ENCODE peak calls at places on chromosome 7, in four cellular contexts. Q is BJ, Y is coronary artery, B is heart right ventricle. T is an unnamed sample.

GRCh38 chr7:149459540-149460433 is 1.1 kb downstream of the ZNF777 start:
- DNase-seq in Y (no peak), Q (no peak), B (no peak), T (no peak)

GRCh38 chr7:70612811-70613210 is 519.1 kb upstream of the GALNT17 start:
- DNase-seq in Q (no peak), Y (no peak), B (no peak), T (no peak)

GRCh38 chr7:15891151-15891842 is 204.8 kb upstream of the MEOX2 start:
- DNase-seq in Q (peak; percentile 7), Y (no peak), B (no peak), T (peak; percentile 11)

GRCh38 chr7:2616387-2616966 is 15.3 kb upstream of the TTYH3 start:
- DNase-seq in Q (no peak), B (no peak), Y (no peak), T (no peak)

GRCh38 chr7:37048674-37049073 is 324.4 kb upstream of the AOAH start:
- DNase-seq in Q (no peak), Y (no peak), B (no peak), T (no peak)

GRCh38 chr7:27617651-27618381 is 44.9 kb downstream of the HIBADH start:
- DNase-seq in Q (no peak), Y (no peak), B (no peak), T (no peak)

GRCh38 chr7:27885652-27886051 is 145.7 kb downstream of the TAX1BP1 start:
- DNase-seq in Q (no peak), Y (no peak), B (no peak), T (no peak)

GRCh38 chr7:491292-491957 is 28.2 kb downstream of the PDGFA start:
- DNase-seq in Q (no peak), Y (no peak), B (no peak), T (no peak)

GRCh38 chr7:92880212-92881090 is 44.1 kb upstream of the CDK6 start:
- DNase-seq in B (no peak), Y (no peak), Q (no peak), T (peak; percentile 42)

GRCh38 chr7:16129431-16130126 is 291.8 kb downstream of the CRPPA start:
- DNase-seq in B (no peak), Y (no peak), Q (peak; percentile 76), T (peak; percentile 75)

GRCh38 chr7:1940402-1940786 is 270.3 kb downstream of the ELFN1 start:
- DNase-seq in Y (no peak), B (peak; percentile 51), Q (no peak), T (peak; percentile 50)

DNA sequence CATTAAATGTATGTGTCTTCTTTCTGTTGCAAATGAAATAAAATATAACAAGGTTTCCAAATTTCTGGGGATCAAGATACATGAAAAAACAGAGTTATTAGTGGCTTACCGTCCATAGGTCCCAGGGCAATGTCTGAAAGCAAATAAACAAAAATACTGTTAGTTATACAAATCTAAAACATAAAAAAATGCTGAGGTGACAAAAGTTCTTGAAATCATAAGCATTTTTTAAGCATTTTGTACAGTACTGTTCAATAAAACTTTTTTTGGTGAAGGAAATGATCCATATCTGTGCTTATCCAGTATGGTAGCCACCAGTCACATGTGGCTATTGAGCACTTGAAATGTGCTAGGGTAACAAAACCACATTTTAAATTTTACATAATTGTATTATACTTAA is 158.6 kb upstream of the TARP start:
- DNase-seq in Q (no peak), Y (no peak), B (no peak), T (no peak)
- TF ChIP-seq CTCF in Q (no peak), Y (no peak), B (no peak), T (no peak)

GRCh38 chr7:42074079-42074478 is 162.9 kb downstream of the GLI3 start:
- DNase-seq in Y (no peak), B (no peak), Q (no peak), T (no peak)

GRCh38 chr7:42070068-42070467 is 166.9 kb downstream of the GLI3 start:
- DNase-seq in Q (no peak), Y (no peak), B (no peak), T (peak; percentile 73)

GRCh38 chr7:42068554-42069280 is 168.3 kb downstream of the GLI3 start:
- DNase-seq in B (no peak), Q (no peak), Y (no peak), T (no peak)

GRCh38 chr7:42069625-42070024 is 167.4 kb downstream of the GLI3 start:
- DNase-seq in B (no peak), Q (no peak), Y (no peak), T (no peak)

DNA sequence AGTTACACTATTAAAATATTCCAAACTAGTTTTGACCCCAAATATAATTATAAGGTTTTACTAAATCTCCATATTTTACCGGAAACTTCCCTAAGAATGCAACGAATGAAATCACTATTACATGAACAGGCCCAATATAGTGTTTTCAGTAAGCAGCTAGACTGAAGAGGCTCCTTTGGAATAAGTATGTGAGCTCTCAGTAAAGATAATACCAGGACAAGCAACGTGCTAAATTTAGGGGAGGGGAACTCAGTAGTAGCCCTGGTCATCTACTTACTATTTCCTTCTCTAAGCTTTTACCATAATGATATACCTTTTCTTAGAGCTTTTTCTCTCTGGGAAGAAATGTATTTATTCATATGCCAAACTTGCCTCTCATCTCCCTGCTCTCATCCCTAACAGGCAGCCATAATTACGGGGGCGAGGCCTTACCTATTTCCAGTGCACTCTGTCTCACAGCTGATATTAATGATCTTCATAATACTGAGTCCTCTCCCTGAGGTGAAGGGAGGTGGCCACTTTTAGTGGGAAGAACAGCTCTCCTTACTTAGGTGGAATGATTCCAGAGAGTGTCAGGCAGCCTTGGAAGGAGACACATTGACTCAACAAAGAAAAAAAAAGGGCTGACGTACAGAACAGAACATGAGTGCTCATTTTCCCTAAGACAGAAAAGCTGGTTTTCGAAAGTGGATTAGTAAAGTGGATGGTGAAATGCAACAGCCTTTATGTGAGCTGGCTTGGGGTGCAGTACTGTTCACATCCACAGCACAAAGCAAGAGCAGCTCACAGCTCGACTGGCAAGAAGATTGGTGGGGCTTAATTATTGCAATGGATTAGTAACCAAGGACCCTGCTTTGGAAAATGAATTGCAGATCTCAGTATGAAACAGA is 165.4 kb downstream of the GLI3 start:
- DNase-seq in Y (no peak), B (no peak), Q (no peak), T (peak; percentile 65)
- TF ChIP-seq CTCF in Y (no peak), B (no peak), Q (no peak), T (no peak)

GRCh38 chr7:136874393-136875032 is 6.1 kb downstream of the CHRM2 start:
- DNase-seq in B (no peak), Q (no peak), Y (no peak), T (peak; percentile 34)
- TF ChIP-seq CTCF in B (peak; percentile 32), Q (peak; percentile 45), Y (no peak), T (peak; percentile 30)

GRCh38 chr7:39745320-39745719 is 121.9 kb downstream of the RALA start:
- DNase-seq in B (no peak), Q (no peak), Y (no peak), T (no peak)

GRCh38 chr7:39744620-39745019 is 121.2 kb downstream of the RALA start:
- DNase-seq in Y (no peak), B (no peak), Q (no peak), T (no peak)

GRCh38 chr7:39746162-39746782 is 122.9 kb downstream of the RALA start:
- DNase-seq in Q (no peak), B (peak; percentile 85), Y (peak; percentile 73), T (peak; percentile 79)

GRCh38 chr7:39741942-39742623 is 118.7 kb downstream of the RALA start:
- DNase-seq in B (no peak), Q (no peak), Y (no peak), T (peak; percentile 77)
- TF ChIP-seq CTCF in B (peak; percentile 59), Q (peak; percentile 22), Y (no peak), T (peak; percentile 25)

DNA sequence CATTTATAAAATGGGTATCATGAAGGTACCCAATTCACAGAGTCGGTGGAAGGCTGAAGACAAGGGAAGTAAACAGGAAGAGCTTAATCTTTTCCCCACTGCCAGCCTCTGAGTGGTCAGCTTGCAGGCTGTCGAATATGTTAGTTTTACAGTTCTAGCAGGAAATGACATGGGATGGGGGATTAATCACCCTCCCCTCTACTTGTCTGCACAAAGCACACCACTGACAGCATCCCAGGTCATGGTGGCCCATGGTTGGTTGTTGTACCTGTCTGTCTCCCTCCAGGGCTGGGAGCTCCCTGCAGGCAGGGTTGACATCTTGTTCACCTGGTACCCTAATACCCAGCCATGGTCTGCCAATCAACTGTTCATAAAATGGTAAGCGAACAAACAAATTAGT is 55.6 kb downstream of the GRB10 start:
- DNase-seq in B (no peak), Q (no peak), Y (no peak), T (no peak)
- TF ChIP-seq CTCF in B (no peak), Q (no peak), Y (no peak), T (no peak)

GRCh38 chr7:108459922-108460551 is 3.8 kb upstream of the NRCAM start:
- DNase-seq in Y (no peak), Q (no peak), B (no peak), T (peak; percentile 54)
- TF ChIP-seq CTCF in Y (no peak), Q (peak; percentile 53), B (peak; percentile 46), T (peak; percentile 58)

GRCh38 chr7:6107924-6108323 is 76.7 kb downstream of the ANKRD61 start:
- DNase-seq in Y (no peak), B (no peak), Q (no peak), T (no peak)

GRCh38 chr7:6111041-6111440 is 79.9 kb downstream of the ANKRD61 start:
- DNase-seq in Y (no peak), Q (no peak), B (no peak), T (no peak)

DNA sequence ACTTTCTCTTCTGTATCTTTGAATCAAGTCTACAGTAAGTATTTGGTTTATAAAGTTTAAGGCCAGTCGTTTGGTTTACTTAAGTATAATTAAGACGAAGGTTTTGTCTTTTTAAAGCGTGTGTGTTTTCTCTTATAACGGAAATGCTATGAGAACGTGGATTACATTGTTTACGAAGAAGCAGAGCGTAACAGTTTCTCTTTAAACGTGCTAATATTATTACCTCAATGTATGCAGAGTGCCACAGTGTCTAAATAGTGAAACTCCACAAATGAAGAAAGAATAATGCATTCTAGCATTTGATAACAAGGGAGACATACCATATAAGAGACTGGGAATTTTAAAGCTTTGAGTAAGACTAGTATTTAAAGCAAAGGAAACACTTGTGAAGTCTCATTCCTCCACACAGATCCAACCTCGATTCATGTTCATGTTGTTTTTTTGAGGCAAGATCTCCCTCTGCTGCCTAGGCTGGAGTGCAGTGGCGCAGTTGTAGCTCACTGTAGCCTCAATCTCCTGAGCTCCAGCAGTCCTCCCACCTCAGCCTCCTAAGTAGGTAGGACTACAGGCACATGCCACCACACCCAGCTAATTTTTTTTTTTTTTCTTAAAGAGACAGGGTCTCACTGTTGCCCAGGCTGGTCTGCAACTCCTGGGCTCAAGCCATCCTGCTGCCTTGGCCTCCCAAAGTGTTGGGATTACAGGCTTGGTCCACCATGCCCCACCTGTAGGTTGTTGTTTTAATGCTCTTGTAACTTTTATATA is 75.1 kb downstream of the ANKRD61 start:
- DNase-seq in Q (no peak), Y (peak; percentile 64), B (no peak), T (peak; percentile 67)
- TF ChIP-seq CTCF in Q (no peak), Y (peak; percentile 23), B (peak; percentile 31), T (no peak)